ENCODE peak calls at places on chromosomes 7 and 10, in five cellular contexts. A is brain microvascular endothelial cell, O is left ventricle myocardium inferior, N is GM06990, J is right atrium auricular region. M is an unnamed sample.

GRCh38 chr7:92747041-92747835 is 89.1 kb downstream of the CDK6 start:
- DNase-seq in A (no peak), O (no peak), N (no peak), J (no peak), M (no peak)

GRCh38 chr10:50422259-50422658 is 170.9 kb upstream of the ASAH2 start:
- DNase-seq in A (no peak), O (no peak), N (no peak), J (no peak), M (peak; percentile 65)

GRCh38 chr7:55073051-55073511 is 54.3 kb downstream of the EGFR start:
- DNase-seq in A (peak; percentile 76), O (no peak), N (peak; percentile 56), J (no peak), M (peak; percentile 88)

GRCh38 chr7:54860843-54861242 is 101.8 kb upstream of the SEC61G start:
- DNase-seq in A (no peak), O (no peak), N (no peak), J (no peak), M (no peak)

GRCh38 chr7:10940748-10941358 is 32.8 kb upstream of the PHF14 start:
- DNase-seq in A (no peak), O (no peak), N (no peak), J (no peak), M (peak; percentile 41)

GRCh38 chr7:139034855-139035587 is 821 bp downstream of the ZC3HAV1L start:
- DNase-seq in A (peak; percentile 6), O (peak; percentile 46), N (peak; percentile 55), J (no peak), M (peak; percentile 57)

GRCh38 chr7:90824386-90825307 is 228.5 kb downstream of the CDK14 start:
- DNase-seq in A (peak; percentile 77), O (no peak), N (no peak), J (no peak), M (no peak)

GRCh38 chr7:140074780-140075179 is 12.0 kb upstream of the PARP12 start:
- DNase-seq in A (peak; percentile 40), O (no peak), N (no peak), J (no peak), M (no peak)

GRCh38 chr10:2214035-2214434 is 476.7 kb upstream of the ADARB2 start:
- DNase-seq in A (peak; percentile 25), O (no peak), N (no peak), J (no peak), M (no peak)

GRCh38 chr10:79266543-79267312 is 80.5 kb upstream of the PPIF start:
- DNase-seq in A (peak; percentile 94), O (peak; percentile 70), N (peak; percentile 81), J (peak; percentile 92), M (peak; percentile 93)

DNA sequence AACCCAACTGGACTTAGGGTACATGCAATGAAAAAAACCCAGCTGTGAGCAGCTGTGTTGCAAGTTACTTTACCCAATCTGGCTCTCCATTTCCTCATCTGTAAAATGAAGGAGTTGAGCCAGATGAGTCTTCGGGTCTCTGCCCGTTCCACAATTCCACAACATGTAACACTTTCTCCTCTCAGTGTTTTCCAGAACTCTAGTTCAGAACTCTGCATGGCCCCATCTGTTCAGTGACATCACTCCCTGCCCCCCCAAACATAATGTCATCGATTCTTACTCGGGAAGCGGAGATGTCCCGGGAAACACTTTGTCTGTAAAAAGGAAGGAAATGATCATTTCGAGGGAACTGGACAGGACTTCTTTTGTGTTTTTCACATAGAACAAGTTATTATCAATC is 2.5 kb downstream of the SH3PXD2A start:
- DNase-seq in A (no peak), O (no peak), N (no peak), J (no peak), M (no peak)
- H3K4me3 ChIP-seq in A (no peak overlapping the region), O (peak overlapping the region; percentile 87), N (no peak overlapping the region), J (no peak overlapping the region), M (no peak overlapping the region)

GRCh38 chr7:88401009-88401623 is 94.4 kb upstream of the STEAP4 start:
- DNase-seq in A (no peak), O (no peak), N (no peak), J (no peak), M (peak; percentile 37)
- TF ChIP-seq CTCF in A (peak; percentile 55), O (peak; percentile 51), N (peak; percentile 67), J (peak; percentile 14), M (peak; percentile 55)

DNA sequence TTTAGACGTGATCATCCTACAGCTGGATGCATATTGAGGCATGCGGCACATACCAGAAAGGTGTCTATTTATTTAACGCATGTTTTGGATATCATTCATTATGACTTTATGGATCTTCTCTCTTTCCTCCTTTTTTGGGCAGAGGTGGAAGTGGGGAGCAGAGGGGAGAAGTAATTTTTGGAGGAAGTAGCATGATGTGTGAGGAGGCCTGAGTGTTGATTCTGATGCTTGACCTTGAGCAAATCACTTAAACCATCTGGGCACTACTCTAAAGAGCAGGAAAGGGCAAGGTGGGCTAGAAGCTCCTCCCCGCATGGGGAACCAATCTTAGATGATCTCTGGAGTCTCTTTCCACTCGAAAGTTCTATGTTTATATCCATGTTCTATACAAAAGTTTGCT is 270.5 kb downstream of the TRIL start:
- DNase-seq in A (no peak), O (no peak), N (no peak), J (no peak), M (no peak)
- H3K4me3 ChIP-seq in A (peak overlapping the region; percentile 64), O (peak overlapping the region; percentile 68), N (no peak overlapping the region), J (no peak overlapping the region), M (no peak overlapping the region)

GRCh38 chr7:98755138-98755898 is 114.5 kb downstream of the TMEM130 start:
- DNase-seq in A (no peak), O (peak; percentile 21), N (no peak), J (no peak), M (peak; percentile 17)
- TF ChIP-seq CTCF in A (no peak), O (peak; percentile 59), N (peak; percentile 25), J (no peak), M (peak; percentile 32)

M was measured in GM12865.